ENCODE peak calls at places on chromosomes 13 and 19, in ten cellular contexts. O is endodermal cell, R is AG08395, D is endothelial cell, L is hepatic stellate cell, M is T follicular helper cell, I is cardiac fibroblast, Z is mesenchymal stem cell, H is retina, C is NCI-H69. W is an unnamed sample.

GRCh38 chr13:78700121-78700910 is 41.4 kb upstream of the OBI1 start:
- DNase-seq in O (no peak), R (no peak), D (no peak), L (no peak), M (no peak), I (peak), Z (no peak), H (no peak), C (no peak), W (no peak)

GRCh38 chr13:20492641-20493040 is 33.0 kb downstream of the CRYL1 start:
- DNase-seq in O (peak), R (peak), D (peak), L (no peak), M (no peak), I (peak), Z (peak), H (no peak), C (peak), W (no peak)

GRCh38 chr19:17950310-17951150 is 16.4 kb upstream of the KCNN1 start:
- DNase-seq in O (peak), R (no peak), D (no peak), L (no peak), M (peak), I (no peak), Z (no peak), H (peak), C (peak), W (no peak)

GRCh38 chr19:29277107-29277506 is 64.2 kb upstream of the UQCRFS1 start:
- DNase-seq in O (peak), R (peak), D (no peak), L (no peak), M (peak), I (no peak), Z (no peak), H (no peak), C (no peak), W (peak)

GRCh38 chr19:15466851-15467733 is 2.7 kb upstream of the RASAL3 start:
- DNase-seq in O (no peak), R (no peak), D (no peak), L (no peak), M (no peak), I (peak), Z (peak), H (no peak), C (no peak), W (peak)

GRCh38 chr13:93268327-93269028 is 41.9 kb downstream of the GPC6 start:
- DNase-seq in O (no peak), R (no peak), D (no peak), L (no peak), M (no peak), I (no peak), Z (no peak), H (no peak), C (peak), W (no peak)

GRCh38 chr19:40165362-40165937 is 25.8 kb upstream of the MAP3K10 start:
- DNase-seq in O (peak), R (peak), D (peak), L (peak), M (peak), I (peak), Z (peak), H (peak), C (peak), W (peak)

GRCh38 chr19:13037161-13037560 is 41.9 kb downstream of the NFIX start:
- DNase-seq in O (peak), R (peak), D (no peak), L (peak), M (no peak), I (peak), Z (peak), H (no peak), C (no peak), W (no peak)

GRCh38 chr13:30443957-30444404 is 21.7 kb downstream of the UBE2L5 start:
- DNase-seq in O (no peak), R (no peak), D (no peak), L (no peak), M (no peak), I (no peak), Z (no peak), H (no peak), C (no peak), W (no peak)

GRCh38 chr19:18626906-18627305 is 9.9 kb upstream of the KLHL26 start:
- DNase-seq in O (no peak), R (no peak), D (no peak), L (no peak), M (no peak), I (peak), Z (no peak), H (no peak), C (no peak), W (no peak)

GRCh38 chr19:743168-743687 is 7.7 kb upstream of the MISP start:
- DNase-seq in O (peak), R (no peak), D (no peak), L (no peak), M (no peak), I (peak), Z (no peak), H (no peak), C (peak), W (no peak)

GRCh38 chr19:13089139-13089856 is 13.4 kb downstream of the LYL1 start:
- DNase-seq in O (peak), R (no peak), D (no peak), L (peak), M (no peak), I (no peak), Z (no peak), H (no peak), C (peak), W (no peak)

GRCh38 chr13:98915563-98916348 is 62.1 kb downstream of the DOCK9 start:
- DNase-seq in O (no peak), R (no peak), D (no peak), L (no peak), M (no peak), I (no peak), Z (no peak), H (no peak), C (no peak), W (no peak)

GRCh38 chr19:45158503-45159026 is 2.2 kb downstream of the NKPD1 start:
- DNase-seq in O (no peak), R (no peak), D (no peak), L (no peak), M (no peak), I (no peak), Z (no peak), H (no peak), C (no peak), W (no peak)

GRCh38 chr13:29733069-29733700 is 117.2 kb downstream of the UBL3 start:
- DNase-seq in O (no peak), R (no peak), D (no peak), L (no peak), M (no peak), I (no peak), Z (peak), H (no peak), C (peak), W (no peak)

W was measured in T-helper 2 cell.